ENCODE peak calls at places on chromosomes 3 and 15, in six cellular contexts. S, F, G, Y, W and P are unnamed samples.

GRCh38 chr15:64216161-64216560 is 53.3 kb upstream of the PPIB start:
- DNase-seq in S (no peak), F (no peak), G (no peak), W (no peak), Y (no peak), P (no peak)

GRCh38 chr3:49711489-49711888 is 8.0 kb downstream of the AMIGO3 start:
- DNase-seq in F (no peak), G (no peak), Y (no peak), S (no peak), W (no peak), P (no peak)

GRCh38 chr3:180316321-180316720 is 279.6 kb upstream of the PEX5L start:
- DNase-seq in G (no peak), F (no peak), Y (no peak), S (no peak), W (no peak), P (no peak)

GRCh38 chr3:33749546-33750215 is 31.6 kb upstream of the CLASP2 start:
- DNase-seq in Y (no peak), S (no peak), W (no peak), F (no peak), G (no peak), P (no peak)

GRCh38 chr3:123524987-123525386 is 59.9 kb downstream of the HACD2 start:
- DNase-seq in W (no peak), Y (no peak), G (no peak), F (no peak), S (no peak), P (no peak)

GRCh38 chr3:52403271-52403841 is 41.5 kb downstream of the SEMA3G start:
- DNase-seq in S (no peak), W (no peak), F (no peak), Y (no peak), G (no peak), P (no peak)

GRCh38 chr3:123055352-123055751 is 11.5 kb upstream of the PDIA5 start:
- DNase-seq in F (no peak), Y (no peak), W (no peak), S (no peak), G (no peak), P (no peak)

GRCh38 chr3:71095511-71096305 is 487.8 kb downstream of the FOXP1 start:
- DNase-seq in W (no peak), F (no peak), S (no peak), G (no peak), Y (no peak), P (no peak)

GRCh38 chr3:5195605-5196004 is 8.1 kb downstream of the EDEM1 start:
- DNase-seq in S (no peak), F (peak; percentile 44), G (no peak), Y (no peak), W (peak; percentile 25), P (no peak)

GRCh38 chr3:157335677-157336076 is 101.0 kb upstream of the PTX3 start:
- DNase-seq in G (peak; percentile 20), Y (no peak), F (no peak), W (peak; percentile 75), S (peak; percentile 84), P (no peak)

GRCh38 chr15:77535845-77536244 is 96.9 kb downstream of the LINGO1 start:
- DNase-seq in Y (no peak), G (no peak), S (no peak), F (no peak), W (no peak), P (peak; percentile 63)

GRCh38 chr15:73388256-73388781 is 19.6 kb upstream of the HCN4 start:
- DNase-seq in S (peak; percentile 71), W (peak; percentile 42), F (no peak), G (no peak), Y (no peak), P (no peak)

GRCh38 chr15:58469432-58470353 is 37.9 kb downstream of the LIPC start:
- DNase-seq in W (peak; percentile 95), G (no peak), Y (no peak), F (no peak), S (peak; percentile 86), P (peak; percentile 55)

GRCh38 chr15:98727115-98728040 is 79.0 kb downstream of the IGF1R start:
- DNase-seq in W (peak; percentile 88), S (peak; percentile 97), F (no peak), G (no peak), Y (no peak), P (peak; percentile 83)

GRCh38 chr3:101266566-101266965 is 53.8 kb downstream of the IMPG2 start:
- DNase-seq in F (no peak), G (no peak), W (no peak), S (no peak), Y (no peak), P (no peak)

GRCh38 chr15:25439456-25439836 is 622 bp upstream of the UBE3A start:
- DNase-seq in Y (no peak), S (no peak), F (no peak), W (no peak), G (no peak), P (peak; percentile 45)

GRCh38 chr3:18233987-18234716 is 191.0 kb downstream of the SATB1 start:
- DNase-seq in Y (no peak), W (no peak), S (no peak), F (no peak), G (no peak), P (no peak)

GRCh38 chr15:72306211-72306785 is 13.7 kb downstream of the CELF6 start:
- DNase-seq in F (no peak), Y (peak; percentile 19), S (no peak), W (no peak), G (peak; percentile 80), P (no peak)

GRCh38 chr15:86328658-86329057 is 249.0 kb downstream of the AGBL1 start:
- DNase-seq in S (no peak), W (no peak), G (no peak), Y (no peak), F (no peak), P (no peak)

GRCh38 chr3:160852856-160853255 is 96.8 kb downstream of the PPM1L start:
- DNase-seq in S (no peak), F (no peak), G (no peak), Y (no peak), W (no peak), P (no peak)